ENCODE peak calls at places on chromosome 17, in five cellular contexts. R, B, V, M and E are unnamed samples.

GRCh38 chr17:55582910-55583309 is 71.7 kb upstream of the SMIM36 start:
- DNase-seq in R (no peak), B (no peak), V (no peak), M (no peak), E (no peak)

GRCh38 chr17:51948128-51948527 is 210.4 kb downstream of the CA10 start:
- DNase-seq in R (no peak), B (peak), V (no peak), M (peak), E (no peak)

GRCh38 chr17:76519667-76520066 is 17.8 kb downstream of the CYGB start:
- DNase-seq in R (no peak), B (no peak), V (no peak), M (no peak), E (no peak)

GRCh38 chr17:57369509-57369945 is 113.2 kb downstream of the MSI2 start:
- DNase-seq in R (no peak), B (peak), V (no peak), M (peak), E (no peak)

GRCh38 chr17:59753522-59754467 is 46.3 kb downstream of the VMP1 start:
- DNase-seq in R (no peak), B (peak), V (no peak), M (no peak), E (peak)

GRCh38 chr17:48541574-48542113 is 3.3 kb downstream of the HOXB2 start:
- DNase-seq in R (peak), B (no peak), V (no peak), M (no peak), E (no peak)

GRCh38 chr17:60230358-60230757 is 80.6 kb downstream of the CA4 start:
- DNase-seq in R (no peak), B (peak), V (no peak), M (no peak), E (no peak)

GRCh38 chr17:52136173-52136572 is 22.3 kb downstream of the CA10 start:
- DNase-seq in R (no peak), B (no peak), V (no peak), M (no peak), E (no peak)

GRCh38 chr17:1083451-1084187 is 86.7 kb downstream of the TIMM22 start:
- DNase-seq in R (no peak), B (no peak), V (no peak), M (no peak), E (no peak)

GRCh38 chr17:42362245-42362961 is 25.8 kb downstream of the STAT3 start:
- DNase-seq in R (no peak), B (peak), V (no peak), M (no peak), E (no peak)

GRCh38 chr17:78185981-78186688 is 717 bp downstream of the TK1 start:
- DNase-seq in R (no peak), B (peak), V (no peak), M (no peak), E (no peak)

GRCh38 chr17:50027639-50028206 is 28.2 kb upstream of the ITGA3 start:
- DNase-seq in R (no peak), B (peak), V (no peak), M (peak), E (peak)

GRCh38 chr17:39352511-39352910 is 48.9 kb downstream of the FBXL20 start:
- DNase-seq in R (no peak), B (no peak), V (no peak), M (no peak), E (no peak)

GRCh38 chr17:5798104-5798503 is 213.8 kb upstream of the NLRP1 start:
- DNase-seq in R (no peak), B (no peak), V (no peak), M (no peak), E (no peak)

GRCh38 chr17:66636111-66636510 is 198.8 kb upstream of the CACNG5 start:
- DNase-seq in R (no peak), B (peak), V (no peak), M (no peak), E (no peak)

GRCh38 chr17:78665952-78666920 is 89.0 kb upstream of the DNAH17 start:
- DNase-seq in R (peak), B (peak), V (no peak), M (no peak), E (no peak)

GRCh38 chr17:7403043-7403901 is 625 bp downstream of the TMEM256 start:
- DNase-seq in R (no peak), B (no peak), V (no peak), M (no peak), E (no peak)

GRCh38 chr17:29131814-29132682 is 48.1 kb downstream of the MYO18A start:
- DNase-seq in R (no peak), B (peak), V (no peak), M (no peak), E (peak)

GRCh38 chr17:45143767-45144198 is 4.5 kb upstream of the HEXIM1 start:
- DNase-seq in R (no peak), B (peak), V (no peak), M (peak), E (no peak)

GRCh38 chr17:1800240-1800639 is 29.5 kb downstream of the SMYD4 start:
- DNase-seq in R (no peak), B (no peak), V (no peak), M (no peak), E (no peak)

GRCh38 chr17:18361837-18362380 is 1.4 kb downstream of the SHMT1 start:
- DNase-seq in R (no peak), B (no peak), V (no peak), M (no peak), E (no peak)

GRCh38 chr17:43444223-43445008 is 39.4 kb upstream of the DHX8 start:
- DNase-seq in R (no peak), B (no peak), V (no peak), M (peak), E (peak)

GRCh38 chr17:56316604-56317003 is 163.3 kb downstream of the ANKFN1 start:
- DNase-seq in R (no peak), B (no peak), V (no peak), M (no peak), E (no peak)

GRCh38 chr17:74089869-74090464 is 113.5 kb upstream of the RPL38 start:
- DNase-seq in R (peak), B (peak), V (no peak), M (peak), E (no peak)

GRCh38 chr17:72025113-72025512 is 95.7 kb upstream of the SOX9 start:
- DNase-seq in R (no peak), B (no peak), V (no peak), M (no peak), E (no peak)

GRCh38 chr17:29102741-29103181 is 59.8 kb downstream of the PIPOX start:
- DNase-seq in R (no peak), B (peak), V (no peak), M (peak), E (no peak)

GRCh38 chr17:65455972-65456343 is 105.5 kb downstream of the AXIN2 start:
- DNase-seq in R (no peak), B (no peak), V (no peak), M (no peak), E (no peak)

GRCh38 chr17:21452377-21453143 is 76.4 kb downstream of the KCNJ12 start:
- DNase-seq in R (no peak), B (peak), V (no peak), M (peak), E (peak)

GRCh38 chr17:17028059-17028877 is 14.0 kb upstream of the MPRIP start:
- DNase-seq in R (no peak), B (peak), V (no peak), M (peak), E (no peak)

GRCh38 chr17:27756467-27757371 is 43.6 kb downstream of the NOS2 start:
- DNase-seq in R (peak), B (peak), V (no peak), M (no peak), E (peak)

GRCh38 chr17:4565209-4566141 is 5.1 kb upstream of the GGT6 start:
- DNase-seq in R (no peak), B (peak), V (no peak), M (no peak), E (peak)

GRCh38 chr17:55265434-55266021 is 768 bp downstream of the HLF start:
- DNase-seq in R (no peak), B (no peak), V (no peak), M (no peak), E (no peak)

GRCh38 chr17:18951941-18952842 is at the start of gene SLC5A10:
- DNase-seq in R (no peak), B (no peak), V (no peak), M (no peak), E (no peak)

GRCh38 chr17:5031365-5032082 is 3.7 kb downstream of the SLC52A1 start:
- DNase-seq in R (peak), B (peak), V (no peak), M (no peak), E (peak)